ENCODE peak calls at places on chromosome 13, in six cellular contexts. One of them, this sample, is unnamed.

GRCh38 chr13:110012102-110012739 is 225.8 kb upstream of the IRS2 start:
- DNase-seq in T-helper 9 cell: no peak
- DNase-seq in activated CD4-positive, alpha-beta T cell treated with anti-CD3 and anti-CD28 coated beads, Interleukin-2, amount 50 U/mL, for 1 hour: no peak
- DNase-seq in stimulated activated CD4-positive, alpha-beta T cell treated with anti-CD3 and anti-CD28 coated beads, Interleukin-12 subunit alpha, Interleukin-12 subunit beta, amount 100 ng/mL, for 4 hours: no peak
- DNase-seq in adrenal gland: no peak
- DNase-seq in activated CD8-positive, alpha-beta memory T cell treated with anti-CD3 and anti-CD28 coated beads, Interleukin-2, amount 50 U/mL, for 4 hours: no peak
- DNase-seq in this sample: no peak

GRCh38 chr13:89057274-89057673 is 1386.1 kb downstream of the SLITRK5 start:
- DNase-seq in T-helper 9 cell: no peak
- DNase-seq in activated CD4-positive, alpha-beta T cell treated with anti-CD3 and anti-CD28 coated beads, Interleukin-2, amount 50 U/mL, for 1 hour: no peak
- DNase-seq in stimulated activated CD4-positive, alpha-beta T cell treated with anti-CD3 and anti-CD28 coated beads, Interleukin-12 subunit alpha, Interleukin-12 subunit beta, amount 100 ng/mL, for 4 hours: no peak
- DNase-seq in adrenal gland: no peak
- DNase-seq in activated CD8-positive, alpha-beta memory T cell treated with anti-CD3 and anti-CD28 coated beads, Interleukin-2, amount 50 U/mL, for 4 hours: no peak
- DNase-seq in this sample: no peak

GRCh38 chr13:80873589-80873988 is 532.7 kb upstream of the SPRY2 start:
- DNase-seq in T-helper 9 cell: no peak
- DNase-seq in activated CD4-positive, alpha-beta T cell treated with anti-CD3 and anti-CD28 coated beads, Interleukin-2, amount 50 U/mL, for 1 hour: no peak
- DNase-seq in stimulated activated CD4-positive, alpha-beta T cell treated with anti-CD3 and anti-CD28 coated beads, Interleukin-12 subunit alpha, Interleukin-12 subunit beta, amount 100 ng/mL, for 4 hours: no peak
- DNase-seq in adrenal gland: no peak
- DNase-seq in activated CD8-positive, alpha-beta memory T cell treated with anti-CD3 and anti-CD28 coated beads, Interleukin-2, amount 50 U/mL, for 4 hours: no peak
- DNase-seq in this sample: no peak

GRCh38 chr13:44305845-44306244 is 67.8 kb upstream of the SERP2 start:
- DNase-seq in T-helper 9 cell: no peak
- DNase-seq in activated CD4-positive, alpha-beta T cell treated with anti-CD3 and anti-CD28 coated beads, Interleukin-2, amount 50 U/mL, for 1 hour: no peak
- DNase-seq in stimulated activated CD4-positive, alpha-beta T cell treated with anti-CD3 and anti-CD28 coated beads, Interleukin-12 subunit alpha, Interleukin-12 subunit beta, amount 100 ng/mL, for 4 hours: no peak
- DNase-seq in adrenal gland: no peak
- DNase-seq in activated CD8-positive, alpha-beta memory T cell treated with anti-CD3 and anti-CD28 coated beads, Interleukin-2, amount 50 U/mL, for 4 hours: no peak
- DNase-seq in this sample: no peak

GRCh38 chr13:114132419-114133121 is at the start of gene RASA3:
- DNase-seq in T-helper 9 cell: peak; percentile 54
- DNase-seq in activated CD4-positive, alpha-beta T cell treated with anti-CD3 and anti-CD28 coated beads, Interleukin-2, amount 50 U/mL, for 1 hour: peak; percentile 61
- DNase-seq in stimulated activated CD4-positive, alpha-beta T cell treated with anti-CD3 and anti-CD28 coated beads, Interleukin-12 subunit alpha, Interleukin-12 subunit beta, amount 100 ng/mL, for 4 hours: peak; percentile 62
- DNase-seq in adrenal gland: peak; percentile 38
- DNase-seq in activated CD8-positive, alpha-beta memory T cell treated with anti-CD3 and anti-CD28 coated beads, Interleukin-2, amount 50 U/mL, for 4 hours: peak; percentile 68
- DNase-seq in this sample: peak; percentile 65

GRCh38 chr13:110336681-110337080 is 29.6 kb downstream of the COL4A2 start:
- DNase-seq in T-helper 9 cell: no peak
- DNase-seq in activated CD4-positive, alpha-beta T cell treated with anti-CD3 and anti-CD28 coated beads, Interleukin-2, amount 50 U/mL, for 1 hour: no peak
- DNase-seq in stimulated activated CD4-positive, alpha-beta T cell treated with anti-CD3 and anti-CD28 coated beads, Interleukin-12 subunit alpha, Interleukin-12 subunit beta, amount 100 ng/mL, for 4 hours: no peak
- DNase-seq in adrenal gland: no peak
- DNase-seq in activated CD8-positive, alpha-beta memory T cell treated with anti-CD3 and anti-CD28 coated beads, Interleukin-2, amount 50 U/mL, for 4 hours: no peak
- DNase-seq in this sample: no peak

GRCh38 chr13:99829593-99830239 is 141.9 kb downstream of the ZIC5 start:
- DNase-seq in T-helper 9 cell: no peak
- DNase-seq in activated CD4-positive, alpha-beta T cell treated with anti-CD3 and anti-CD28 coated beads, Interleukin-2, amount 50 U/mL, for 1 hour: no peak
- DNase-seq in stimulated activated CD4-positive, alpha-beta T cell treated with anti-CD3 and anti-CD28 coated beads, Interleukin-12 subunit alpha, Interleukin-12 subunit beta, amount 100 ng/mL, for 4 hours: no peak
- DNase-seq in adrenal gland: no peak
- DNase-seq in activated CD8-positive, alpha-beta memory T cell treated with anti-CD3 and anti-CD28 coated beads, Interleukin-2, amount 50 U/mL, for 4 hours: no peak
- DNase-seq in this sample: no peak

GRCh38 chr13:96966415-96967102 is 27.7 kb downstream of the OXGR1 start:
- DNase-seq in T-helper 9 cell: no peak
- DNase-seq in activated CD4-positive, alpha-beta T cell treated with anti-CD3 and anti-CD28 coated beads, Interleukin-2, amount 50 U/mL, for 1 hour: no peak
- DNase-seq in stimulated activated CD4-positive, alpha-beta T cell treated with anti-CD3 and anti-CD28 coated beads, Interleukin-12 subunit alpha, Interleukin-12 subunit beta, amount 100 ng/mL, for 4 hours: no peak
- DNase-seq in adrenal gland: no peak
- DNase-seq in activated CD8-positive, alpha-beta memory T cell treated with anti-CD3 and anti-CD28 coated beads, Interleukin-2, amount 50 U/mL, for 4 hours: no peak
- DNase-seq in this sample: no peak

GRCh38 chr13:61358599-61358998 is 57.0 kb downstream of the PCDH20 start:
- DNase-seq in T-helper 9 cell: no peak
- DNase-seq in activated CD4-positive, alpha-beta T cell treated with anti-CD3 and anti-CD28 coated beads, Interleukin-2, amount 50 U/mL, for 1 hour: no peak
- DNase-seq in stimulated activated CD4-positive, alpha-beta T cell treated with anti-CD3 and anti-CD28 coated beads, Interleukin-12 subunit alpha, Interleukin-12 subunit beta, amount 100 ng/mL, for 4 hours: no peak
- DNase-seq in adrenal gland: no peak
- DNase-seq in activated CD8-positive, alpha-beta memory T cell treated with anti-CD3 and anti-CD28 coated beads, Interleukin-2, amount 50 U/mL, for 4 hours: no peak
- DNase-seq in this sample: no peak

GRCh38 chr13:21012211-21012610 is 49.2 kb downstream of the LATS2 start:
- DNase-seq in T-helper 9 cell: no peak
- DNase-seq in activated CD4-positive, alpha-beta T cell treated with anti-CD3 and anti-CD28 coated beads, Interleukin-2, amount 50 U/mL, for 1 hour: no peak
- DNase-seq in stimulated activated CD4-positive, alpha-beta T cell treated with anti-CD3 and anti-CD28 coated beads, Interleukin-12 subunit alpha, Interleukin-12 subunit beta, amount 100 ng/mL, for 4 hours: no peak
- DNase-seq in adrenal gland: no peak
- DNase-seq in activated CD8-positive, alpha-beta memory T cell treated with anti-CD3 and anti-CD28 coated beads, Interleukin-2, amount 50 U/mL, for 4 hours: no peak
- DNase-seq in this sample: no peak

GRCh38 chr13:52455677-52456041 is 381 bp downstream of the CKAP2 start:
- DNase-seq in T-helper 9 cell: peak; percentile 74
- DNase-seq in activated CD4-positive, alpha-beta T cell treated with anti-CD3 and anti-CD28 coated beads, Interleukin-2, amount 50 U/mL, for 1 hour: peak; percentile 72
- DNase-seq in stimulated activated CD4-positive, alpha-beta T cell treated with anti-CD3 and anti-CD28 coated beads, Interleukin-12 subunit alpha, Interleukin-12 subunit beta, amount 100 ng/mL, for 4 hours: peak; percentile 81
- DNase-seq in adrenal gland: peak; percentile 53
- DNase-seq in activated CD8-positive, alpha-beta memory T cell treated with anti-CD3 and anti-CD28 coated beads, Interleukin-2, amount 50 U/mL, for 4 hours: peak; percentile 74
- DNase-seq in this sample: peak; percentile 53

GRCh38 chr13:50594276-50594970 is 249.1 kb downstream of the DLEU7 start:
- DNase-seq in T-helper 9 cell: no peak
- DNase-seq in activated CD4-positive, alpha-beta T cell treated with anti-CD3 and anti-CD28 coated beads, Interleukin-2, amount 50 U/mL, for 1 hour: no peak
- DNase-seq in stimulated activated CD4-positive, alpha-beta T cell treated with anti-CD3 and anti-CD28 coated beads, Interleukin-12 subunit alpha, Interleukin-12 subunit beta, amount 100 ng/mL, for 4 hours: peak; percentile 3
- DNase-seq in adrenal gland: no peak
- DNase-seq in activated CD8-positive, alpha-beta memory T cell treated with anti-CD3 and anti-CD28 coated beads, Interleukin-2, amount 50 U/mL, for 4 hours: no peak
- DNase-seq in this sample: no peak

GRCh38 chr13:20193142-20193923 is 595 bp upstream of the GJB2 start:
- DNase-seq in T-helper 9 cell: no peak
- DNase-seq in activated CD4-positive, alpha-beta T cell treated with anti-CD3 and anti-CD28 coated beads, Interleukin-2, amount 50 U/mL, for 1 hour: no peak
- DNase-seq in stimulated activated CD4-positive, alpha-beta T cell treated with anti-CD3 and anti-CD28 coated beads, Interleukin-12 subunit alpha, Interleukin-12 subunit beta, amount 100 ng/mL, for 4 hours: no peak
- DNase-seq in adrenal gland: no peak
- DNase-seq in activated CD8-positive, alpha-beta memory T cell treated with anti-CD3 and anti-CD28 coated beads, Interleukin-2, amount 50 U/mL, for 4 hours: no peak
- DNase-seq in this sample: no peak

GRCh38 chr13:98938801-98939200 is 39.1 kb downstream of the DOCK9 start:
- DNase-seq in T-helper 9 cell: no peak
- DNase-seq in activated CD4-positive, alpha-beta T cell treated with anti-CD3 and anti-CD28 coated beads, Interleukin-2, amount 50 U/mL, for 1 hour: no peak
- DNase-seq in stimulated activated CD4-positive, alpha-beta T cell treated with anti-CD3 and anti-CD28 coated beads, Interleukin-12 subunit alpha, Interleukin-12 subunit beta, amount 100 ng/mL, for 4 hours: no peak
- DNase-seq in adrenal gland: no peak
- DNase-seq in activated CD8-positive, alpha-beta memory T cell treated with anti-CD3 and anti-CD28 coated beads, Interleukin-2, amount 50 U/mL, for 4 hours: no peak
- DNase-seq in this sample: no peak

GRCh38 chr13:105037064-105037463 is 1498.4 kb downstream of the EFNB2 start:
- DNase-seq in T-helper 9 cell: no peak
- DNase-seq in activated CD4-positive, alpha-beta T cell treated with anti-CD3 and anti-CD28 coated beads, Interleukin-2, amount 50 U/mL, for 1 hour: no peak
- DNase-seq in stimulated activated CD4-positive, alpha-beta T cell treated with anti-CD3 and anti-CD28 coated beads, Interleukin-12 subunit alpha, Interleukin-12 subunit beta, amount 100 ng/mL, for 4 hours: no peak
- DNase-seq in adrenal gland: no peak
- DNase-seq in activated CD8-positive, alpha-beta memory T cell treated with anti-CD3 and anti-CD28 coated beads, Interleukin-2, amount 50 U/mL, for 4 hours: no peak
- DNase-seq in this sample: no peak

GRCh38 chr13:52665325-52665724 is 12.7 kb downstream of the SUGT1 start:
- DNase-seq in T-helper 9 cell: no peak
- DNase-seq in activated CD4-positive, alpha-beta T cell treated with anti-CD3 and anti-CD28 coated beads, Interleukin-2, amount 50 U/mL, for 1 hour: no peak
- DNase-seq in stimulated activated CD4-positive, alpha-beta T cell treated with anti-CD3 and anti-CD28 coated beads, Interleukin-12 subunit alpha, Interleukin-12 subunit beta, amount 100 ng/mL, for 4 hours: no peak
- DNase-seq in adrenal gland: no peak
- DNase-seq in activated CD8-positive, alpha-beta memory T cell treated with anti-CD3 and anti-CD28 coated beads, Interleukin-2, amount 50 U/mL, for 4 hours: no peak
- DNase-seq in this sample: no peak

GRCh38 chr13:57030671-57031070 is 110.0 kb upstream of the PRR20A start:
- DNase-seq in T-helper 9 cell: no peak
- DNase-seq in activated CD4-positive, alpha-beta T cell treated with anti-CD3 and anti-CD28 coated beads, Interleukin-2, amount 50 U/mL, for 1 hour: no peak
- DNase-seq in stimulated activated CD4-positive, alpha-beta T cell treated with anti-CD3 and anti-CD28 coated beads, Interleukin-12 subunit alpha, Interleukin-12 subunit beta, amount 100 ng/mL, for 4 hours: no peak
- DNase-seq in adrenal gland: no peak
- DNase-seq in activated CD8-positive, alpha-beta memory T cell treated with anti-CD3 and anti-CD28 coated beads, Interleukin-2, amount 50 U/mL, for 4 hours: no peak
- DNase-seq in this sample: no peak

GRCh38 chr13:50838031-50838430 is 5.5 kb downstream of the DLEU7 start:
- DNase-seq in T-helper 9 cell: no peak
- DNase-seq in activated CD4-positive, alpha-beta T cell treated with anti-CD3 and anti-CD28 coated beads, Interleukin-2, amount 50 U/mL, for 1 hour: no peak
- DNase-seq in stimulated activated CD4-positive, alpha-beta T cell treated with anti-CD3 and anti-CD28 coated beads, Interleukin-12 subunit alpha, Interleukin-12 subunit beta, amount 100 ng/mL, for 4 hours: no peak
- DNase-seq in adrenal gland: no peak
- DNase-seq in activated CD8-positive, alpha-beta memory T cell treated with anti-CD3 and anti-CD28 coated beads, Interleukin-2, amount 50 U/mL, for 4 hours: no peak
- DNase-seq in this sample: no peak

This sample was measured in activated T-helper 1 cell treated with Interleukin-2 at 50 U/mL for 16 hours.